ENCODE peak calls at places on chromosomes 4 and X, in four cellular contexts. V is left cardiac atrium; C is ELF-1; E is stimulated activated CD8-positive, alpha-beta memory T cell treated with anti-CD3 and anti-CD28 coated beads, Interleukin-7, amount 100 ng/mL, for 1 hour. O is an unnamed sample.

GRCh38 chrX:152912641-152913040 is 14.8 kb downstream of the ZNF185 start:
- DNase-seq in V (no peak), C (no peak), E (no peak), O (no peak)

GRCh38 chr4:39295784-39296183 is 70.4 kb downstream of the RFC1 start:
- DNase-seq in V (no peak), C (no peak), E (no peak), O (no peak)

GRCh38 chrX:66007851-66008250 is 32.0 kb downstream of the VSIG4 start:
- DNase-seq in V (no peak), C (no peak), E (no peak), O (no peak)

GRCh38 chr4:24321151-24321550 is 263.2 kb downstream of the DHX15 start:
- DNase-seq in V (no peak), C (no peak), E (no peak), O (no peak)

GRCh38 chr4:75724867-75725724 is 719 bp downstream of the USO1 start:
- DNase-seq in V (peak), C (peak), E (peak), O (peak)

GRCh38 chr4:161419822-161420221 is 744.0 kb downstream of the FSTL5 start:
- DNase-seq in V (no peak), C (peak), E (no peak), O (peak)

GRCh38 chrX:54116391-54116790 is 66.7 kb downstream of the FAM120C start:
- DNase-seq in V (no peak), C (peak), E (no peak), O (peak)

GRCh38 chr4:4763815-4764202 is 95.7 kb upstream of the MSX1 start:
- DNase-seq in V (no peak), C (no peak), E (no peak), O (no peak)

GRCh38 chr4:122703868-122704267 is 28.6 kb upstream of the BBS12 start:
- DNase-seq in V (no peak), C (peak), E (no peak), O (no peak)

GRCh38 chr4:17785858-17786257 is 4.4 kb upstream of the FAM184B start:
- DNase-seq in V (no peak), C (no peak), E (no peak), O (no peak)

GRCh38 chrX:72526534-72527508 is 45.8 kb downstream of the HDAC8 start:
- DNase-seq in V (no peak), C (no peak), E (no peak), O (no peak)

GRCh38 chr4:165312506-165312905 is 15.0 kb upstream of the MSMO1 start:
- DNase-seq in V (no peak), C (no peak), E (no peak), O (no peak)

GRCh38 chr4:16496501-16496900 is 270.2 kb upstream of the TAPT1 start:
- DNase-seq in V (no peak), C (no peak), E (no peak), O (no peak)

GRCh38 chrX:79623098-79623762 is 256.1 kb upstream of the ITM2A start:
- DNase-seq in V (no peak), C (no peak), E (no peak), O (peak)

GRCh38 chr4:66160606-66161005 is 490.3 kb upstream of the EPHA5 start:
- DNase-seq in V (no peak), C (no peak), E (no peak), O (no peak)

O was measured in small intestine.